ENCODE peak calls at places on chromosomes 12 and 14, in six cellular contexts. One of them, this sample, is unnamed.

GRCh38 chr14:58977366-58977765 is 211.1 kb upstream of the DAAM1 start:
- DNase-seq in gastrocnemius medialis: no peak
- DNase-seq in right lobe of liver: no peak
- DNase-seq in sigmoid colon: no peak
- DNase-seq in testis: no peak
- DNase-seq in adrenal gland: no peak
- DNase-seq in this sample: no peak

GRCh38 chr14:102891556-102891955 is 30.9 kb upstream of the AMN start:
- DNase-seq in right lobe of liver: no peak
- DNase-seq in sigmoid colon: no peak
- DNase-seq in adrenal gland: no peak
- DNase-seq in gastrocnemius medialis: no peak
- DNase-seq in testis: no peak
- DNase-seq in this sample: no peak

GRCh38 chr12:70606001-70606400 is 31.2 kb downstream of the PTPRB start:
- DNase-seq in adrenal gland: no peak
- DNase-seq in right lobe of liver: no peak
- DNase-seq in testis: no peak
- DNase-seq in sigmoid colon: no peak
- DNase-seq in gastrocnemius medialis: no peak
- DNase-seq in this sample: no peak

GRCh38 chr14:102215071-102215470 is 75.4 kb downstream of the WDR20 start:
- DNase-seq in right lobe of liver: no peak
- DNase-seq in adrenal gland: peak; percentile 58
- DNase-seq in testis: peak; percentile 57
- DNase-seq in gastrocnemius medialis: peak; percentile 23
- DNase-seq in sigmoid colon: peak; percentile 76
- DNase-seq in this sample: peak; percentile 73

GRCh38 chr12:47964102-47964723 is 817 bp downstream of the TMEM106C start:
- DNase-seq in right lobe of liver: peak; percentile 39
- DNase-seq in adrenal gland: no peak
- DNase-seq in sigmoid colon: peak; percentile 72
- DNase-seq in testis: peak; percentile 59
- DNase-seq in gastrocnemius medialis: no peak
- DNase-seq in this sample: peak; percentile 48

GRCh38 chr14:74706101-74706500 is 6.8 kb downstream of the AREL1 start:
- DNase-seq in sigmoid colon: no peak
- DNase-seq in testis: no peak
- DNase-seq in right lobe of liver: no peak
- DNase-seq in adrenal gland: no peak
- DNase-seq in gastrocnemius medialis: no peak
- DNase-seq in this sample: peak; percentile 94

GRCh38 chr12:13959131-13959734 is 22.2 kb downstream of the GRIN2B start:
- DNase-seq in sigmoid colon: no peak
- DNase-seq in gastrocnemius medialis: no peak
- DNase-seq in right lobe of liver: no peak
- DNase-seq in testis: no peak
- DNase-seq in adrenal gland: no peak
- DNase-seq in this sample: no peak

GRCh38 chr12:107152331-107152730 is 59.0 kb upstream of the CRY1 start:
- DNase-seq in right lobe of liver: no peak
- DNase-seq in adrenal gland: no peak
- DNase-seq in testis: no peak
- DNase-seq in gastrocnemius medialis: no peak
- DNase-seq in sigmoid colon: no peak
- DNase-seq in this sample: no peak

GRCh38 chr14:74502236-74503019 is 8.9 kb downstream of the ISCA2 start:
- DNase-seq in adrenal gland: no peak
- DNase-seq in right lobe of liver: no peak
- DNase-seq in testis: peak; percentile 60
- DNase-seq in gastrocnemius medialis: no peak
- DNase-seq in sigmoid colon: no peak
- DNase-seq in this sample: peak; percentile 47

GRCh38 chr14:50006141-50006540 is 110.2 kb downstream of the VCPKMT start:
- DNase-seq in right lobe of liver: no peak
- DNase-seq in testis: no peak
- DNase-seq in gastrocnemius medialis: no peak
- DNase-seq in adrenal gland: no peak
- DNase-seq in sigmoid colon: no peak
- DNase-seq in this sample: no peak

GRCh38 chr12:117040496-117040895 is 58.7 kb downstream of the TESC start:
- DNase-seq in right lobe of liver: peak; percentile 33
- DNase-seq in testis: no peak
- DNase-seq in gastrocnemius medialis: no peak
- DNase-seq in adrenal gland: no peak
- DNase-seq in sigmoid colon: no peak
- DNase-seq in this sample: no peak

GRCh38 chr12:124507188-124508109 is 60.0 kb downstream of the NCOR2 start:
- DNase-seq in sigmoid colon: no peak
- DNase-seq in gastrocnemius medialis: no peak
- DNase-seq in testis: peak; percentile 61
- DNase-seq in adrenal gland: no peak
- DNase-seq in right lobe of liver: no peak
- DNase-seq in this sample: no peak

GRCh38 chr14:69318241-69318640 is 58.3 kb downstream of the GALNT16 start:
- DNase-seq in adrenal gland: no peak
- DNase-seq in sigmoid colon: no peak
- DNase-seq in right lobe of liver: no peak
- DNase-seq in gastrocnemius medialis: no peak
- DNase-seq in testis: no peak
- DNase-seq in this sample: no peak

GRCh38 chr14:36520601-36521525 is 831 bp upstream of the NKX2-1 start:
- DNase-seq in sigmoid colon: no peak
- DNase-seq in adrenal gland: no peak
- DNase-seq in right lobe of liver: no peak
- DNase-seq in testis: no peak
- DNase-seq in gastrocnemius medialis: no peak
- DNase-seq in this sample: peak; percentile 74

GRCh38 chr12:29164477-29165163 is 15.5 kb downstream of the FAR2 start:
- DNase-seq in sigmoid colon: no peak
- DNase-seq in adrenal gland: no peak
- DNase-seq in right lobe of liver: no peak
- DNase-seq in gastrocnemius medialis: no peak
- DNase-seq in testis: no peak
- DNase-seq in this sample: no peak

GRCh38 chr14:101501858-101502615 is 59.3 kb upstream of the DIO3 start:
- DNase-seq in gastrocnemius medialis: no peak
- DNase-seq in testis: peak; percentile 4
- DNase-seq in adrenal gland: peak; percentile 7
- DNase-seq in right lobe of liver: peak; percentile 21
- DNase-seq in sigmoid colon: peak; percentile 43
- DNase-seq in this sample: no peak

GRCh38 chr12:105836235-105836634 is 302.5 kb downstream of the NUAK1 start:
- DNase-seq in adrenal gland: no peak
- DNase-seq in testis: no peak
- DNase-seq in gastrocnemius medialis: no peak
- DNase-seq in sigmoid colon: no peak
- DNase-seq in right lobe of liver: no peak
- DNase-seq in this sample: no peak

GRCh38 chr14:70879448-70879847 is 27.8 kb upstream of the PCNX1 start:
- DNase-seq in testis: no peak
- DNase-seq in right lobe of liver: no peak
- DNase-seq in adrenal gland: no peak
- DNase-seq in gastrocnemius medialis: no peak
- DNase-seq in sigmoid colon: no peak
- DNase-seq in this sample: no peak

GRCh38 chr12:108826807-108827721 is 30.3 kb downstream of the SSH1 start:
- DNase-seq in testis: no peak
- DNase-seq in right lobe of liver: no peak
- DNase-seq in sigmoid colon: no peak
- DNase-seq in gastrocnemius medialis: no peak
- DNase-seq in adrenal gland: no peak
- DNase-seq in this sample: no peak

GRCh38 chr12:90253674-90254181 is 545.1 kb upstream of the ATP2B1 start:
- DNase-seq in adrenal gland: peak; percentile 40
- DNase-seq in sigmoid colon: peak; percentile 87
- DNase-seq in gastrocnemius medialis: peak; percentile 87
- DNase-seq in right lobe of liver: peak; percentile 53
- DNase-seq in testis: no peak
- DNase-seq in this sample: peak; percentile 11

GRCh38 chr12:13981296-13981962 is at the start of gene GRIN2B:
- DNase-seq in testis: no peak
- DNase-seq in adrenal gland: no peak
- DNase-seq in sigmoid colon: no peak
- DNase-seq in right lobe of liver: no peak
- DNase-seq in gastrocnemius medialis: no peak
- DNase-seq in this sample: no peak

GRCh38 chr12:21642707-21643389 is 14.8 kb downstream of the LDHB start:
- DNase-seq in testis: no peak
- DNase-seq in right lobe of liver: no peak
- DNase-seq in gastrocnemius medialis: no peak
- DNase-seq in sigmoid colon: no peak
- DNase-seq in adrenal gland: no peak
- DNase-seq in this sample: no peak

GRCh38 chr12:21647179-21647578 is 10.5 kb downstream of the LDHB start:
- DNase-seq in right lobe of liver: no peak
- DNase-seq in gastrocnemius medialis: no peak
- DNase-seq in adrenal gland: no peak
- DNase-seq in testis: no peak
- DNase-seq in sigmoid colon: no peak
- DNase-seq in this sample: no peak

GRCh38 chr12:21644516-21644915 is 13.1 kb downstream of the LDHB start:
- DNase-seq in right lobe of liver: no peak
- DNase-seq in sigmoid colon: no peak
- DNase-seq in gastrocnemius medialis: no peak
- DNase-seq in adrenal gland: no peak
- DNase-seq in testis: no peak
- DNase-seq in this sample: no peak

GRCh38 chr12:21648378-21648777 is 9.3 kb downstream of the LDHB start:
- DNase-seq in gastrocnemius medialis: no peak
- DNase-seq in sigmoid colon: no peak
- DNase-seq in right lobe of liver: no peak
- DNase-seq in testis: no peak
- DNase-seq in adrenal gland: no peak
- DNase-seq in this sample: no peak

DNA sequence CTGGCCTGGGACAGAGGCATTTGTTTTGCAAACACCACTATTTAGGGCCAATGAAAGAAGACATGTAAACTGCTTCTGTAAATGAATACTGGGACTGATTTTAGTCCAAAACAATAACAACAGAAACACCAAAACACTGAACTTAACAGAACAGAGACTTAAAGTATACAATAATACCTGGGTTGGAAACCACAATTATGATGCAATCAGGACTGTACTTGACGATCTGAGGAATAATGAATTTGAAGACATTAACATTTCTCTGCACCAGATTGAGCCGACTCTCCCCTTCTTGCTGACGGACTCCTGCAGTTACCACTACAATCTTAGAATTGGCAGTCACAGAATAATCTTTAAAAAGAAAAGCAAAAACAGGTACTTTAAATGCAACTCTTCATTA is 13.9 kb downstream of the LDHB start:
- DNase-seq in adrenal gland: no peak
- DNase-seq in right lobe of liver: no peak
- DNase-seq in testis: no peak
- DNase-seq in sigmoid colon: no peak
- DNase-seq in gastrocnemius medialis: no peak
- DNase-seq in this sample: no peak
- TF ChIP-seq CTCF in adrenal gland: no peak
- TF ChIP-seq CTCF in right lobe of liver: no peak
- TF ChIP-seq CTCF in testis: no peak
- TF ChIP-seq CTCF in sigmoid colon: no peak
- TF ChIP-seq CTCF in gastrocnemius medialis: no peak
- TF ChIP-seq CTCF in this sample: no peak

GRCh38 chr12:89081709-89082108 is 270.6 kb downstream of the DUSP6 start:
- DNase-seq in sigmoid colon: no peak
- DNase-seq in right lobe of liver: no peak
- DNase-seq in gastrocnemius medialis: no peak
- DNase-seq in adrenal gland: no peak
- DNase-seq in testis: no peak
- DNase-seq in this sample: no peak
- H3K4me3 ChIP-seq in sigmoid colon: no peak overlapping the region
- H3K4me3 ChIP-seq in right lobe of liver: no peak overlapping the region
- H3K4me3 ChIP-seq in gastrocnemius medialis: no peak overlapping the region
- H3K4me3 ChIP-seq in adrenal gland: no peak overlapping the region
- H3K4me3 ChIP-seq in testis: no peak overlapping the region
- H3K4me3 ChIP-seq in this sample: no peak overlapping the region

GRCh38 chr14:31895206-31895605 is 181.9 kb upstream of the ARHGAP5 start:
- DNase-seq in gastrocnemius medialis: no peak
- DNase-seq in right lobe of liver: no peak
- DNase-seq in adrenal gland: no peak
- DNase-seq in testis: no peak
- DNase-seq in sigmoid colon: no peak
- DNase-seq in this sample: no peak

GRCh38 chr14:31902002-31902401 is 175.1 kb upstream of the ARHGAP5 start:
- DNase-seq in gastrocnemius medialis: no peak
- DNase-seq in sigmoid colon: no peak
- DNase-seq in testis: no peak
- DNase-seq in right lobe of liver: no peak
- DNase-seq in adrenal gland: no peak
- DNase-seq in this sample: no peak

GRCh38 chr14:31894351-31894750 is 182.8 kb upstream of the ARHGAP5 start:
- DNase-seq in gastrocnemius medialis: no peak
- DNase-seq in testis: no peak
- DNase-seq in sigmoid colon: no peak
- DNase-seq in right lobe of liver: no peak
- DNase-seq in adrenal gland: no peak
- DNase-seq in this sample: no peak

GRCh38 chr14:31898835-31899528 is 178.1 kb upstream of the ARHGAP5 start:
- DNase-seq in adrenal gland: no peak
- DNase-seq in gastrocnemius medialis: no peak
- DNase-seq in testis: no peak
- DNase-seq in sigmoid colon: no peak
- DNase-seq in right lobe of liver: no peak
- DNase-seq in this sample: no peak

DNA sequence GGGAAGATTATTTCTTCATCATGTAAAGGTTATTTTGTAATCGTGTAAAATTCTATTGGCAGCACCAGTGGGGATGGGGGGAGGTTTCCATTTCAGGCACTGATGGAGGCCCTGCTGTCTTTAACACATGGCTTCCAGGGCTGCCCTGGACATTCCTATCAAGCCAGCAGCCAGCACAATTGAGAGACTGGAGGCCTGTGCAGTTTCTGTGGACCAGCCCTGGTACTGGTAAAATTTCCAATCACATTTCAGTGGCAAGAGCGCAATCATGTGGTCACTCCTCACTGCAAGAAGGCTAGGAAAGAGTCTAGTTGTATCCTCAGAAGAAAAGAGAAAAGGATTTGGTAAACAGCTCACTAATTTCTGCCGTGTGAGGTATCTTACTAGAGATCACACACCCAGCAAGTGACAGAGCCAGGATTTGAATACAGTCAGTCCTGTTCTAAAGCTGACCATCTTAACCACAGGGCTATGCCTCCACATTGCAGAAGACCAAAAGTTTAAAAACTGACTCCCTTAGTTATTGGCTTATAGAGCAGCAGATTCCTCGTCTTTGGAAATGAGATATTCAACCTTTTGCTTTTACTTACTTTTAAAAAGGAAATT is 179.4 kb upstream of the ARHGAP5 start:
- DNase-seq in sigmoid colon: no peak
- DNase-seq in gastrocnemius medialis: no peak
- DNase-seq in adrenal gland: no peak
- DNase-seq in right lobe of liver: no peak
- DNase-seq in testis: no peak
- DNase-seq in this sample: no peak
- TF ChIP-seq CTCF in sigmoid colon: no peak
- TF ChIP-seq CTCF in gastrocnemius medialis: no peak
- TF ChIP-seq CTCF in adrenal gland: no peak
- TF ChIP-seq CTCF in right lobe of liver: no peak
- TF ChIP-seq CTCF in testis: no peak
- TF ChIP-seq CTCF in this sample: no peak

GRCh38 chr12:67988600-67988999 is 647 bp upstream of the IFNG-AS1 start:
- DNase-seq in sigmoid colon: no peak
- DNase-seq in right lobe of liver: no peak
- DNase-seq in gastrocnemius medialis: no peak
- DNase-seq in adrenal gland: no peak
- DNase-seq in testis: no peak
- DNase-seq in this sample: no peak
- H3K4me3 ChIP-seq in sigmoid colon: no peak overlapping the region
- H3K4me3 ChIP-seq in right lobe of liver: no peak overlapping the region
- H3K4me3 ChIP-seq in gastrocnemius medialis: no peak overlapping the region
- H3K4me3 ChIP-seq in adrenal gland: no peak overlapping the region
- H3K4me3 ChIP-seq in testis: no peak overlapping the region
- H3K4me3 ChIP-seq in this sample: no peak overlapping the region

This sample was measured in thyroid gland.